ENCODE peak calls at places on chromosome 13, in seven cellular contexts. V, Y, B, F, N, D and G are unnamed samples.

GRCh38 chr13:98517576-98518310 is 59.2 kb downstream of the STK24 start:
- DNase-seq in V (peak; percentile 23), Y (no peak), B (no peak), F (no peak), N (no peak), D (no peak), G (no peak)

GRCh38 chr13:26587251-26587650 is 29.8 kb downstream of the WASF3 start:
- DNase-seq in V (no peak), Y (no peak), B (no peak), F (no peak), N (no peak), D (no peak), G (no peak)

GRCh38 chr13:103605546-103606326 is 539.5 kb upstream of the SLC10A2 start:
- DNase-seq in V (no peak), Y (no peak), B (no peak), F (no peak), N (no peak), D (no peak), G (no peak)

GRCh38 chr13:76723551-76724232 is 162.5 kb downstream of the KCTD12 start:
- DNase-seq in V (no peak), Y (peak; percentile 10), B (peak; percentile 67), F (peak; percentile 89), N (peak; percentile 11), D (peak; percentile 47), G (no peak)

GRCh38 chr13:52615817-52616216 is 26.4 kb upstream of the HNRNPA1L2 start:
- DNase-seq in V (no peak), Y (no peak), B (no peak), F (no peak), N (no peak), D (no peak), G (peak; percentile 16)

GRCh38 chr13:49029570-49029969 is 53.9 kb downstream of the FNDC3A start:
- DNase-seq in V (no peak), Y (no peak), B (no peak), F (no peak), N (no peak), D (no peak), G (no peak)

GRCh38 chr13:45658586-45659235 is 43.2 kb upstream of the ERICH6B start:
- DNase-seq in V (no peak), Y (peak; percentile 69), B (no peak), F (peak; percentile 62), N (no peak), D (no peak), G (no peak)

GRCh38 chr13:100089633-100090032 is 740 bp downstream of the PCCA start:
- DNase-seq in V (no peak), Y (peak; percentile 38), B (no peak), F (peak; percentile 34), N (no peak), D (no peak), G (no peak)

GRCh38 chr13:20397896-20398295 is 127.8 kb downstream of the CRYL1 start:
- DNase-seq in V (no peak), Y (no peak), B (no peak), F (no peak), N (no peak), D (no peak), G (no peak)

GRCh38 chr13:93045836-93046235 is 180.8 kb upstream of the GPC6 start:
- DNase-seq in V (no peak), Y (no peak), B (no peak), F (peak; percentile 58), N (no peak), D (no peak), G (no peak)

GRCh38 chr13:34265016-34265692 is 447.2 kb downstream of the RFC3 start:
- DNase-seq in V (no peak), Y (peak; percentile 78), B (no peak), F (no peak), N (no peak), D (no peak), G (no peak)

DNA sequence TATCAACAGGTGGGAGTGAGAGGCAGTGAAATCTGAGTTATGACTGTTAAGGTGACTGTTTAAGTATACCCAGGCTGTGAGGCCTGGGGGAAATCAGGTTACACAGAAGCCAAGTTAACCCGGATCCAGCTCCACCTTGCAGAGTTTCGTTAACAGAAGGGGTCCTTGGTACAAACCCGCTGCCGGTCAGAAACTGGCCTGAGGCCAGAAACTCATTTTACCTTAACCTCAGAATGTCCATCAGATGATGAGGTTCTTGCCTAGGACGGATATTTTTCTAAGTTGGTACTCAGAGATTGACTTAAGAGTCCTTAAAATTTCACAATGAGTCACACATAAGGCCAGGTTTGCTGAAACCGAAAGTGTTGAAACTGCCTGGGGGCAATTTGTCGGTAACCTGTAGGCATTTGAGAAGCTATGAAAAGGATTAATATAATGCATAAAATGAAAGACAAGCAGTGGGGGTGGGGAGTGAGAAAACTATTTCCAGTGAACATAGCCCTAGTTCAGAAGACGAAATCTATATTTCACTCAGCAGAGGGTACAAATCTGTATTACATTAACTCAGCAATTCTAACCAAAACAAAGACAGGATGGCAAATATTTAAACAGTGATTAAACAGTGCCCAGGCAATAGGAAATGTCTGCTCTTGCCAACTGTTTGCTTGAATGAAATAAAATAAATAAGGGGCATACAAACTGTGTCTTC is 350.6 kb downstream of the KCNRG start:
- DNase-seq in V (no peak), Y (peak; percentile 76), B (no peak), F (no peak), N (peak; percentile 23), D (no peak), G (no peak)
- H3K27ac ChIP-seq in V (peak overlapping the region; percentile 69), Y (peak overlapping the region; percentile 86), B (no peak overlapping the region), F (no peak overlapping the region), N (peak overlapping the region; percentile 49), D (no peak overlapping the region), G (no peak overlapping the region)

DNA sequence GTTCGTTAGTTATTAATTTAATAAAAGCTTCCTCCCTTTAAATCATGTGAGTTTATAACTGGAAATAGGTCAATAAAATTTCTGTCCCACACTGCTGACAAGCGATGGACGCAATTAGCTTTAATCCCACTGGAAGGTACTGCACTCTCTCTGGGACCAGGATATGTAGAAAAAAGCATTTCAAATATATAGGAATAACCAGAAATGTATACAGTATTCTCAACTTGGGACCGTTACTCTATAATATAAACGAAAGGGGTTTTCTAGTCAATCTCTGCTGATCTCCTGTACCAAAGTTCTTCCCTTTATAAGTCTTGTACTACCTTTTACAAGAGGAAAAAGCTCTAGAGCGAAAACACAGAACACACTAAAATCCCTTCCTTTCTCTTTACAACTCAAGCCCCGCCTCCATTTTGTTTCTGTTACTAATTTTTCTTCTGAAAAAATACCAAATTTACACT is 1.8 kb upstream of the USPL1 start:
- DNase-seq in V (no peak), Y (peak; percentile 19), B (no peak), F (peak; percentile 41), N (no peak), D (no peak), G (peak; percentile 65)
- H3K4me3 ChIP-seq in V (peak overlapping the region; percentile 97), Y (peak overlapping the region; percentile 85), B (peak overlapping the region; percentile 88), F (peak overlapping the region; percentile 70), N (peak overlapping the region; percentile 82), D (peak overlapping the region; percentile 59), G (peak overlapping the region; percentile 82)

GRCh38 chr13:29877456-29878096 is 27.2 kb upstream of the UBL3 start:
- DNase-seq in V (no peak), Y (no peak), B (no peak), F (no peak), N (peak; percentile 63), D (no peak), G (no peak)
- H3K27ac ChIP-seq in V (no peak overlapping the region), Y (no peak overlapping the region), B (no peak overlapping the region), F (no peak overlapping the region), N (peak overlapping the region; percentile 50), D (peak overlapping the region; percentile 13), G (no peak overlapping the region)

DNA sequence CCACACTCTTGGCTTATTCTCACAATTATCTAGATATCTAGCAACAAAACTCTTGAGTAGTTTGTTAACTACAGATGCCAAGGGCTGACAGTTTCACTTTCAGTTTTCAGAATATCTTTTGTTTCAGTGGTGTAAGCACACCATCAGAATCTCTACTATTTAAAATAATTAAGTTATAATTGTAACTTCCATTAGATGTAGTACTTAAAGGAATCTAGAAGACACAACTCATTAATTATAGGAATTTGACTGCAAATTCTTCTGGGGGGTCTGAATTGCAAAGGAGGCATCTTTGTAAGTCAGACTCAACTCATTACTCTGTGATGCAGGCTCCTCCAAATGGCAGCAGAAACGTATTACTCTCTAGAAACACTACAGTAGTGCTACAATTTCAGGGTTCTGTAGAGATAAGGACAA is 44.9 kb upstream of the USPL1 start:
- DNase-seq in V (no peak), Y (peak; percentile 39), B (no peak), F (peak; percentile 57), N (no peak), D (peak; percentile 47), G (peak; percentile 71)
- H3K4me3 ChIP-seq in V (peak overlapping the region; percentile 71), Y (peak overlapping the region; percentile 69), B (no peak overlapping the region), F (peak overlapping the region; percentile 48), N (peak overlapping the region; percentile 19), D (no peak overlapping the region), G (peak overlapping the region; percentile 38)

GRCh38 chr13:84137292-84137691 is 255.0 kb upstream of the SLITRK1 start:
- DNase-seq in V (peak; percentile 46), Y (no peak), B (no peak), F (no peak), N (peak; percentile 25), D (no peak), G (no peak)

GRCh38 chr13:84132491-84132890 is 250.2 kb upstream of the SLITRK1 start:
- DNase-seq in V (no peak), Y (no peak), B (no peak), F (no peak), N (no peak), D (no peak), G (no peak)

GRCh38 chr13:84131249-84131648 is 249.0 kb upstream of the SLITRK1 start:
- DNase-seq in V (no peak), Y (no peak), B (no peak), F (no peak), N (no peak), D (no peak), G (no peak)

GRCh38 chr13:84139561-84140158 is 257.4 kb upstream of the SLITRK1 start:
- DNase-seq in V (no peak), Y (no peak), B (no peak), F (no peak), N (no peak), D (peak; percentile 43), G (no peak)

GRCh38 chr13:84136582-84136981 is 254.3 kb upstream of the SLITRK1 start:
- DNase-seq in V (no peak), Y (no peak), B (no peak), F (no peak), N (no peak), D (no peak), G (no peak)
- H3K27ac ChIP-seq in V (peak overlapping the region; percentile 52), Y (no peak overlapping the region), B (no peak overlapping the region), F (no peak overlapping the region), N (no peak overlapping the region), D (no peak overlapping the region), G (no peak overlapping the region)

GRCh38 chr13:30844548-30845296 is 61.3 kb upstream of the MEDAG start:
- DNase-seq in V (no peak), Y (no peak), B (no peak), F (no peak), N (no peak), D (no peak), G (peak; percentile 45)

GRCh38 chr13:30845297-30846214 is 60.5 kb upstream of the MEDAG start:
- DNase-seq in V (no peak), Y (no peak), B (no peak), F (no peak), N (no peak), D (no peak), G (no peak)

GRCh38 chr13:30846311-30846710 is 59.8 kb upstream of the MEDAG start:
- DNase-seq in V (no peak), Y (no peak), B (no peak), F (peak; percentile 49), N (no peak), D (no peak), G (no peak)

GRCh38 chr13:30841161-30841560 is 64.9 kb upstream of the MEDAG start:
- DNase-seq in V (no peak), Y (no peak), B (no peak), F (peak; percentile 45), N (no peak), D (no peak), G (no peak)

GRCh38 chr13:30843548-30843947 is 62.5 kb upstream of the MEDAG start:
- DNase-seq in V (no peak), Y (no peak), B (no peak), F (no peak), N (no peak), D (no peak), G (no peak)
- H3K4me3 ChIP-seq in V (no peak overlapping the region), Y (no peak overlapping the region), B (peak overlapping the region; percentile 36), F (no peak overlapping the region), N (no peak overlapping the region), D (no peak overlapping the region), G (no peak overlapping the region)